ENCODE peak calls at places on chromosomes 6 and 20, in six cellular contexts. G is cardiac muscle cell, T is gastrocnemius medialis, U is hepatocyte, K is IMR-90, Q is heart left ventricle. Y is an unnamed sample. For H3K4me1 and H3K9me3, the result is how much of the 10 kb centered on the place peaks cover.

GRCh38 chr20:41138527-41139226 is 1.3 kb downstream of the PLCG1 start:
- DNase-seq in Q (no peak), U (peak), G (peak), T (no peak), K (peak), Y (no peak)

GRCh38 chr6:29647927-29648642 is 8.8 kb upstream of the MOG start:
- DNase-seq in Q (no peak), G (peak), T (no peak), K (peak), U (peak), Y (no peak)

GRCh38 chr6:22366214-22366613 is 69.4 kb upstream of the PRL start:
- DNase-seq in K (peak), T (no peak), U (no peak), G (no peak), Q (no peak), Y (no peak)

GRCh38 chr6:1910621-1911407 is 301.1 kb downstream of the FOXC1 start:
- DNase-seq in G (no peak), T (no peak), Q (no peak), K (peak), U (no peak), Y (no peak)

GRCh38 chr6:148824291-148824690 is 77.5 kb downstream of the UST start:
- DNase-seq in G (no peak), U (no peak), T (no peak), K (no peak), Q (no peak), Y (no peak)

GRCh38 chr6:39700362-39700761 is 24.8 kb downstream of the KIF6 start:
- DNase-seq in T (no peak), G (no peak), Q (no peak), K (no peak), U (no peak), Y (no peak)

GRCh38 chr6:106974337-106974998 is at the start of gene CD24:
- DNase-seq in U (peak), G (peak), K (no peak), T (no peak), Q (peak), Y (no peak)

GRCh38 chr6:109284675-109285074 is 97.6 kb downstream of the CD164 start:
- DNase-seq in K (no peak), Q (no peak), U (no peak), T (no peak), G (no peak), Y (no peak)

GRCh38 chr20:7742479-7742878 is 197.8 kb downstream of the HAO1 start:
- DNase-seq in U (peak), K (peak), G (no peak), Q (no peak), T (no peak), Y (no peak)

GRCh38 chr6:139595183-139595582 is 220.7 kb upstream of the CITED2 start:
- DNase-seq in K (peak), G (no peak), T (no peak), U (no peak), Q (no peak), Y (no peak)

GRCh38 chr6:26570027-26570809 is 26.5 kb upstream of the ABT1 start:
- DNase-seq in G (no peak), Q (no peak), U (no peak), T (no peak), K (no peak), Y (no peak)

GRCh38 chr6:26568601-26569432 is 27.9 kb upstream of the ABT1 start:
- DNase-seq in T (peak), G (peak), K (peak), Q (peak), U (peak), Y (peak)

GRCh38 chr6:26571592-26572296 is 25.0 kb upstream of the ABT1 start:
- DNase-seq in U (peak), T (peak), G (peak), K (peak), Q (no peak), Y (no peak)

GRCh38 chr6:26563488-26563887 is 25.3 kb downstream of the HMGN4 start:
- DNase-seq in U (no peak), G (no peak), K (no peak), T (no peak), Q (no peak), Y (no peak)

GRCh38 chr6:26569433-26569764 is 27.4 kb upstream of the ABT1 start:
- DNase-seq in G (no peak), Q (no peak), K (no peak), T (no peak), U (no peak), Y (no peak)
- TF ChIP-seq CTCF in G (no peak), Q (no peak), K (no peak), T (no peak), U (no peak), Y (no peak)

DNA sequence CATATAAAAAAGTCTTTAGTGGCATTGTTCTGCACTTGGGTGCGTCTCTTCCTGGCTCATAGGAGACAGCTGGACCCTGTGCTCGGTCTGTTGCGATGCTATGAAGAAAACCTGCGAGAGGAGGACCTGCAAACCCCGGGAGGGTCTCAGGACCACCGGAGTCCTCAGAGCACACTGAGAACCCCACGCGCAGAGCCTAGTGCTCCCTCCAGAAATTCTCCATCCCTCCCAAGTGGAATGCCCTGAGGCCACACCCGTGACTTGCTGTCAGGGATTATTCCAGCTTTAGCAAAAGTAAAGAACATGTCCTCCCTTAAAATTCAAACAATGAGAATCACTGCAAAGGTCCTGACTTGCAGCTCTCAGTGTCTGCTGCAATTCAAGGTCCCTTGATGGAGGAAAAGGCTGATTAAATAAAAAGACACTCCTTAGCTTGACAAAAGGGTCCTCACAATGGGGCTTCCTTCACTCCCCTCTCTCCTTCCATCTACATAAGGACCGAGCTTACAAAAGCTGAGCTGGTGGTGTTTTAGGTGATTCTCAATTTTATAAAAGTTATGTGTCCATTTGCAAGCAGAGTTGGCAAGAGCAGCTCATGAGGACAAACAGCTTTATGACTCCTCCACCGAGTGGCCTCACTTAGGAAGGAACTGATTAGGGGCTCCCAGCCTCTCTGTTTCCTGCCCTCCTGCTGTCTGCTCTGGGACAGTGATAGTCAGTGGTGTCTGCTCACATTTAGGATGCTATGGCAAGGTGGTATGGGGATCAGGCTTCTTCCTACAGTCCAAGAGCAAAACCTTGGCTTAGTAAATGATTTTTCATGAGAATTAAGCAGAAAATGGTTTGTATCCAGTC is 97.0 kb downstream of the RAMACL start:
- DNase-seq in G (no peak), Q (no peak), T (peak), U (no peak), K (no peak), Y (no peak)
- H3K4me1 ChIP-seq in G (under half), Q (under half), T (under half), U (under half), K (under half), Y (under half)

GRCh38 chr20:47300071-47300470 is 56.4 kb downstream of the ZMYND8 start:
- DNase-seq in G (no peak), U (no peak), T (no peak), K (peak), Q (no peak), Y (no peak)

GRCh38 chr20:47297746-47298145 is 58.8 kb downstream of the ZMYND8 start:
- DNase-seq in G (no peak), K (no peak), Q (no peak), T (no peak), U (no peak), Y (no peak)

GRCh38 chr20:47295921-47296426 is 60.5 kb downstream of the ZMYND8 start:
- DNase-seq in T (peak), Q (no peak), U (no peak), G (no peak), K (no peak), Y (peak)

GRCh38 chr20:47298624-47299023 is 57.9 kb downstream of the ZMYND8 start:
- DNase-seq in U (no peak), T (no peak), K (no peak), Q (no peak), G (no peak), Y (no peak)

DNA sequence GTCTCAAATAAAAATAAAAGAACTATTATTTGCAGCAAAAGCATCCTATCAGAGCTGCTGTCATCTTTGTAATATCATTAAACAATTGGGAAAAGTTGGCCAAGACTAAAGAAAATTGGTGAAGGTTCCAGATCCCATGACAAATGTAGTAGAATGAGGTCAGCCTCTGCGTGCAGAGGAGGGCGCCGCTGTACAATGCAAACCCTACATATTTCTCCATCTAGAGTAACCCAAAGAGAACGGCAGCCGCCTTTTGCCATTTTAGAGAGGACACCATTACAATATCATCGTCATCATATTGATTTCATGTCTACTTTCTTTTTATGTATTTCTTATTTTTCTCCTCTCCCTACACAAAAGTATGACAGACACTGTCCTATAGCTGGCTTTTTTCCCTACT is 59.5 kb downstream of the ZMYND8 start:
- DNase-seq in G (no peak), U (no peak), Q (no peak), T (no peak), K (no peak), Y (peak)
- H3K9me3 ChIP-seq in G (under half), U (under half), Q (under half), T (under half), K (under half), Y (under half)

GRCh38 chr6:161663682-161664081 is 389.8 kb upstream of the AGPAT4 start:
- DNase-seq in Q (no peak), K (no peak), G (no peak), T (no peak), U (no peak), Y (no peak)

GRCh38 chr6:161658216-161658615 is 384.4 kb upstream of the AGPAT4 start:
- DNase-seq in U (no peak), G (no peak), T (no peak), K (no peak), Q (no peak), Y (no peak)

DNA sequence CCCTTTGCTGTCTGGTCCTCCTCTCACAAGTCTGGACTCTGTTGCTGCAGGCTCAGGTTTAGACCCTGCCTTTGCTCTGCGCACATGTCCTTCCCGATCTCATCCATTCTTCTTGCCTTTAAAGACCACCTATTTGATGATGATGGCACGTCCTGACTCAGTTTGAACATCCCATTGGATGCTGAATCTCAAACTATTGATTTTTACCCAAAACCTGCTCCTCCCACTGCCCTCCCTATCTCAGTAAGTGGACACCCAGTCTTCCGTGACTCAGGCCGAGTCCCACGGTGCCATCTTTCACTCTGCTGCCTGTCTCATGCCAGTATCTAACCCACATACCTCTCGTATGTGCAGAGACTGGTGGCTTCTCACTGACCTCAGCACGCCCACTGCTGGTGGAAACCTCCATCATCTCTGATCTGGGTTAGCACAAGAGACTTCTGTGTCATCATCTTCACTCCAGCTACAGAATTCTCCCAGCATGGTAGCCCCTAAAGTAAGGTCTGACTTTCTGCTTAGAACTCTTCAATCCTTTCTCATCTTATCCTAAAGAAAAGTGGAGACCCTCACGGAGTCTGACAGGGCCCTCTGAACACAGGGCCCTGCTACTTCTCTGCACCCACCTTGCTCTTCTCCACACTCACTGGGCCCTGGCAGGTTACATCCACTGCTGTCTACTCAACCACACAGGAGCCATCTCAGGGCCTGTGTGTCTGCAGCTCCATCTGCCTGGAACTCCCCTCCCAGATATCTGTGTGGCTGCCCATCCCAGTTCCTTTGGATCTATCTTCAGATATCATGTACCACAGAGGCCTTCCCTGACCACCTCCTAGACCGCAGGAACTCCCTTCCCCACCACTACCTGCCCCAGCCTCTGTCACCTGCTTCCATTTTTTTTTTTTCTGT is 387.1 kb upstream of the AGPAT4 start:
- DNase-seq in G (no peak), Q (no peak), K (no peak), U (no peak), T (no peak), Y (no peak)
- TF ChIP-seq CTCF in G (no peak), Q (no peak), K (no peak), U (no peak), T (no peak), Y (no peak)

GRCh38 chr6:4571011-4571410 is 205.2 kb upstream of the CDYL start:
- DNase-seq in T (no peak), K (no peak), Q (no peak), G (no peak), U (no peak), Y (no peak)

GRCh38 chr6:4577406-4577805 is 198.8 kb upstream of the CDYL start:
- DNase-seq in U (peak), K (peak), G (no peak), T (no peak), Q (no peak), Y (peak)

GRCh38 chr6:4575724-4576123 is 200.5 kb upstream of the CDYL start:
- DNase-seq in Q (no peak), U (no peak), G (peak), T (no peak), K (peak), Y (no peak)

GRCh38 chr6:4568138-4568537 is 208.1 kb upstream of the CDYL start:
- DNase-seq in T (no peak), Q (no peak), K (no peak), U (no peak), G (no peak), Y (peak)

DNA sequence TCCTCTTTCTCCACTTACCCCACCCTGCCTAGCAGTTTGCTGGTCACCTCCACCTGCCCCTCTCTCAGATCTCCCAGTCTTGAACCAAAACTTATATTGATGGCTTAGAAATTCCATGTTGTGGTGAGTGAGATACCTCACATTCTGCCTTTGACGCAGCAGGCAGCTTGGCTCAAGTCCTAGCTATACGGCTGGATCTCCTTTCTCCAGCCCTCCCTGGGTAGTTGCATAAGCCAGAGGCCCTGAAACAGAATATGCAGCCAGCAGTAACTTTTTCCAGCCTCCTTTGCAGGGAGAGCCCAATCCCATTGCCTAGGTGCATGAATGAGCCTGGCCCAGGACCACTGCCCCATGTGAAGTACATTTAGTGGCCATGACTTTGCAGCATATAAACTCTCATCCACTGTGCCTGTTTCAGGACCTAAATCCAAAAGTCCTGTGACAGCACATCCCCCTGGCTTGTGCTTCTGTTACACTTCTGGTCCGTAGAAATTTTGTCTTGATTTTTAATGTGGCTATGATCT is 202.2 kb upstream of the CDYL start:
- DNase-seq in U (peak), T (no peak), Q (no peak), K (peak), G (no peak), Y (no peak)
- H3K4me1 ChIP-seq in U (under half), T (under half), Q (under half), K (under half), G (under half), Y (under half)

GRCh38 chr20:35171438-35171752 is 477 bp upstream of the PROCR start:
- DNase-seq in Q (no peak), G (no peak), T (no peak), U (no peak), K (no peak), Y (no peak)

GRCh38 chr20:35166242-35166830 is 5.5 kb upstream of the PROCR start:
- DNase-seq in T (no peak), Q (peak), K (no peak), U (no peak), G (no peak), Y (peak)

GRCh38 chr20:35167787-35168186 is 4.1 kb upstream of the PROCR start:
- DNase-seq in T (no peak), U (no peak), G (no peak), K (no peak), Q (no peak), Y (no peak)

DNA sequence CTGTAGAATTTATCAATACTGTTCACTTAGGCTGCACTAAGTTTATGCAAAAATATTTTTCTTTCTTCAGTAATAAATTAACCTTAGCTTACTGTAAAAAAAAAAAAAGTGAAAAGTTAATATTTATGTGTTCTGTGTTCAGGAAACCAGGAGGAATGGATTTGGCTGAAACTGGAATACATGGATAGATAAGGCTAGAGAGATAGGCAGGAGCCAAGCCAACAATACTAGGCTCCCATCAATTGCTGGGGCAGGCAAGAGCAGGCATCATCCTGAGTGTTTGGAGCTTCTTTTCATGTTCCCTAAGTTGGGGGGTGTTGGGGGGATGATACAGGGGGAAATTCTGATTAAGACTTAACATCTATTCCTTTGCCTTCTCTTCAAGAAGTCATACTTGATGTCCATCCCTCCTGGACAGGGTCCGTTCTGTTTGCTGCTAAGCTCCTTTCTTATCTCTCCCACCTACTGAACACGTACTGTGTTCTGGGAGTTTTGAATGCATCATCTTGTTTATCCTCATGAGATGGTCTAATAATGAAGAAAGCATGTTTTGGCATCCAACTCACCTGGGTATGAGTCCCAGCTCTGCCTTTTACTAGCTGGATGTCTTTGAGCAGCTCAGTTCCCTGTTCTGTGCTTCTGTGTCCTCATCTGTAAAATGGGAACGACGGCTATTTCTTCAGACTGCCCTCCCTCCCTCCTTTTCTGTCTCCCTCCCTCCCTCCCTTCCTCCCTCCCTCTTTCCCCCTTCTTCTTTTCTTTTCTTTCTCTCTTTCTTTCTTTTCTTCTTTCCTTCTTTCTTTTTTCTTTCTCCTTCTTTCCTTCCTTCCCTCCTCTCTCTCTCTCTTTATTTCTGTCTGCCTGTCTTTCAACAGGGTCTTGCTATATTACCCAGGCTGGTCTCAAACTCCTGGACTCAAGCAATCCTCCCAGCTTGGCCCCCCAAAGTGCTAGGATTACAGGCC is 6.4 kb upstream of the PROCR start:
- DNase-seq in G (no peak), U (no peak), Q (no peak), T (no peak), K (no peak), Y (no peak)
- H3K9me3 ChIP-seq in G (under half), U (under half), Q (under half), T (under half), K (under half), Y (under half)

GRCh38 chr20:12660918-12661317 is 347.9 kb upstream of the SPTLC3 start:
- DNase-seq in K (no peak), T (no peak), U (peak), Q (no peak), G (peak), Y (no peak)
- TF ChIP-seq CTCF in K (no peak), T (no peak), U (peak), Q (peak), G (no peak), Y (no peak)

GRCh38 chr20:6140947-6141346 is 18.1 kb upstream of the FERMT1 start:
- DNase-seq in U (no peak), T (no peak), K (no peak), G (no peak), Q (no peak), Y (no peak)

DNA sequence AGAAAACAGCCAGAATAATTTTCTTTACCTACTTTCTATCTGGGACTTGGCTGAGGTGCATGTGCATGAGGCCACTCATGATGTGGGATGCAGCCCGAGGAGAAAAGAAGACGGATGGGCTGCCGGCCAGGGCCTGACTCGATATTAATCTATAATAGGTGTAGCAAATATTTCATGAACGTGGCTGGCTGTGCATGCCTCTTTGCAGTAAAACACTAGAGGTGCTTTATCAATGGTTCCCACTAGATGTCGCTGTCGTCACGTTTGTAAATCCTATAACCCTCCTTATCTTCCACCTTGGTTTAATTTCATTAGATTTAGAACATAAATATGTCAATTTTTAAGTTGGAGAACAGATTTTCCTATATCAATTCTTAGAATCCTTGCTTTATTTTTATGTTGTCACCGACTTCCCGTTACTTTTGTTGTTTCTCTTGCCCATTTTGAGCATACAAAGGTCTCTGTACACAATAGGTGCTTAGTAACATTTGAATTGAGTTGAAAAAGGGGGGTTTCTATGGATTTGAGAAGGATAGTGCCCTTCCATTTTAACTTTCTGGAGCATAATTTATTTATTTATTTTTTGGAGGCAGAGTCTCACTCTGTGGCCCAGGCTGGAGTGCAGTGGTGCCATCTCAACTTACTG is 19.6 kb upstream of the FERMT1 start:
- DNase-seq in Q (no peak), T (no peak), U (peak), K (peak), G (peak), Y (no peak)
- H3K4me1 ChIP-seq in Q (under half), T (under half), U (under half), K (under half), G (under half), Y (under half)